ENCODE peak calls at places on chromosomes 13 and 19, in five cellular contexts. E, S, I, V and G are unnamed samples.

GRCh38 chr13:26132756-26133155 is 80.9 kb upstream of the SHISA2 start:
- DNase-seq in V (peak), I (peak), S (no peak), E (peak), G (peak)

GRCh38 chr19:16338470-16339360 is 14.1 kb downstream of the KLF2 start:
- DNase-seq in E (peak), I (peak), V (peak), S (peak), G (peak)

GRCh38 chr13:112687836-112688559 is 1.8 kb upstream of the ATP11A start:
- DNase-seq in V (no peak), E (no peak), S (no peak), I (no peak), G (no peak)

GRCh38 chr13:76730220-76730619 is 156.0 kb downstream of the KCTD12 start:
- DNase-seq in E (peak), I (no peak), S (no peak), V (no peak), G (no peak)

GRCh38 chr13:45393941-45394570 is 24.1 kb downstream of the SLC25A30 start:
- DNase-seq in I (peak), S (no peak), V (peak), E (peak), G (peak)

GRCh38 chr13:93455881-93456280 is 229.3 kb downstream of the GPC6 start:
- DNase-seq in V (no peak), E (no peak), I (no peak), S (no peak), G (no peak)

GRCh38 chr13:50700664-50701266 is 142.7 kb downstream of the DLEU7 start:
- DNase-seq in S (no peak), E (no peak), I (no peak), V (no peak), G (no peak)

GRCh38 chr13:107964356-107964755 is 251.0 kb downstream of the LIG4 start:
- DNase-seq in E (peak), I (no peak), S (no peak), V (peak), G (no peak)

GRCh38 chr13:102878491-102878890 is 32.7 kb downstream of the ERCC5 start:
- DNase-seq in E (peak), I (peak), S (no peak), V (peak), G (no peak)

GRCh38 chr13:29508130-29508873 is 87.2 kb downstream of the SLC7A1 start:
- DNase-seq in V (peak), I (peak), S (peak), E (peak), G (peak)
- H3K4me3 ChIP-seq in V (no peak), I (no peak), S (no peak), E (no peak), G (no peak)

GRCh38 chr19:46718934-46719551 is 2.1 kb upstream of the PRKD2 start:
- DNase-seq in V (no peak), E (no peak), S (no peak), I (no peak), G (peak)
- H3K4me3 ChIP-seq in V (no peak), E (no peak), S (no peak), I (no peak), G (no peak)

DNA sequence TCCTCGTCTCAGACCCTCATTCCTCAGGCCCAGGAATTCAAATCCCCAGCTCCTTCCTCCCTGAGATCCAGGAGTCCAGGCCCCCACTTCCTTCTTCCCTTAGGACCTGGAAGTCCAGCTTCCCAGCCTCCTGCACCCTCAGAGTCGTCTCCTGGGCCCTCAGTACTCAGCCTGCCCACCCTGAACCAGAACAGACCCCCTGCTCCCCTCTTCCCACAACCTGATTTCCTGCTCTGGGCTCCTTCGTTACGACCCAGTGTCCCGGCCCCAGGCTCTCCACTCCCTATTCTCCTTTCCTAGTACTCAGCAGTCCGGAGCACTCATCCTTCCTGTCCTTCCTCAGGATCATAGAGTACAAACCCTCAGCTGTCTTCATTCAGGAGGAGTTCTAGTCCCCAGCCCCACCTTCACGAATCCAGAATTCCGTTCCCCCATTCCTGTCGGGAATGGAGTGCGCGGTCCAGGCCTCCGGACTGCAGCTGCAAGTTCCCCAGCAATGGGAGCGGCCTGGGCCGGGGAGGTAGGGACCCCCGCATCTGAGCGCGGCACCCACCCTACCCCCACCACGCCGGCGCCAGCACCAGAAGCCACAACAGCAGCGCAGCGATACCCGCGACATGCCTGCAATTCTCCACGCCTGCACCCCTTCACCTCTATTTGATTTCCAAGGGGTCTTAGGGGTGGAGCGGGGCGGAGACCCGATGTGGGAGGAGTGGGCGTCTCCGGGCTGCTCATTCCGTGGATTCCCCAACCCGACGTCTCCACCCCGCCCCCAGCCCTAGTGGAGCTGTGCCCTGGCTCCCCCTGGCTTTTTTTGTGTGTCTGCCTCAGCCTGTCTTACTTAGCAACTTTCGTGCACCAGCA is 12.7 kb downstream of the EGLN2 start:
- DNase-seq in S (no peak), V (no peak), I (no peak), E (no peak), G (peak)
- H3K4me3 ChIP-seq in S (peak), V (no peak), I (no peak), E (no peak), G (peak)

GRCh38 chr19:6276447-6276846 is 3.3 kb downstream of the MLLT1 start:
- DNase-seq in S (no peak), E (peak), I (peak), V (peak), G (peak)

GRCh38 chr19:6279931-6280591 is at the start of gene MLLT1:
- DNase-seq in I (peak), S (peak), V (peak), E (peak), G (peak)

GRCh38 chr19:6279620-6279930 is 200 bp downstream of the MLLT1 start:
- DNase-seq in I (no peak), S (no peak), V (no peak), E (no peak), G (no peak)

GRCh38 chr19:6278740-6279619 is 795 bp downstream of the MLLT1 start:
- DNase-seq in E (no peak), V (no peak), S (peak), I (no peak), G (no peak)

GRCh38 chr19:6278051-6278450 is 1.7 kb downstream of the MLLT1 start:
- DNase-seq in E (no peak), I (no peak), V (no peak), S (no peak), G (no peak)
- H3K4me3 ChIP-seq in E (peak), I (peak), V (no peak), S (no peak), G (peak)